ENCODE peak calls at places on chromosomes 16 and 17, in ten cellular contexts. F is AG04449, A is OCI-LY7, Z is HFFc6, G is progenitor cell of endocrine pancreas, N is stomach, W is heart right ventricle, E is cardiac muscle cell, U is BE2C, S is choroid plexus epithelial cell. T is an unnamed sample.

GRCh38 chr17:33929181-33929724 is 325.8 kb upstream of the CCL2 start:
- DNase-seq in F (no peak), A (no peak), Z (no peak), G (no peak), N (no peak), W (no peak), E (no peak), U (no peak), S (no peak), T (no peak)

GRCh38 chr16:54633943-54634362 is 296.7 kb upstream of the IRX5 start:
- DNase-seq in F (no peak), A (peak; percentile 29), Z (no peak), G (no peak), N (peak; percentile 47), W (peak; percentile 27), E (peak; percentile 13), U (peak; percentile 47), S (peak; percentile 16), T (no peak)

GRCh38 chr17:4968166-4968915 is 724 bp upstream of the SPAG7 start:
- DNase-seq in F (no peak), A (no peak), Z (no peak), G (peak; percentile 28), N (no peak), W (no peak), E (peak; percentile 38), U (peak; percentile 43), S (peak; percentile 52), T (no peak)

GRCh38 chr17:58679263-58680037 is 12.4 kb downstream of the TEX14 start:
- DNase-seq in F (no peak), A (no peak), Z (peak; percentile 57), G (no peak), N (no peak), W (peak; percentile 18), E (peak; percentile 90), U (peak; percentile 73), S (peak; percentile 87), T (no peak)

GRCh38 chr16:71499775-71500364 is 10.7 kb upstream of the ZNF19 start:
- DNase-seq in F (no peak), A (peak; percentile 69), Z (peak; percentile 52), G (peak; percentile 24), N (no peak), W (peak; percentile 26), E (peak; percentile 77), U (peak; percentile 44), S (peak; percentile 83), T (peak; percentile 22)

GRCh38 chr16:20849587-20850390 is 43.5 kb downstream of the REXO5 start:
- DNase-seq in F (no peak), A (peak; percentile 56), Z (peak; percentile 61), G (peak; percentile 59), N (peak; percentile 75), W (peak; percentile 68), E (peak; percentile 77), U (peak; percentile 66), S (peak; percentile 82), T (peak; percentile 49)

GRCh38 chr17:17191961-17192381 is 14.2 kb downstream of the PLD6 start:
- DNase-seq in F (no peak), A (no peak), Z (no peak), G (no peak), N (no peak), W (no peak), E (no peak), U (no peak), S (peak; percentile 32), T (no peak)

GRCh38 chr17:36728030-36728991 is 126.9 kb downstream of the MRM1 start:
- DNase-seq in F (no peak), A (no peak), Z (no peak), G (no peak), N (no peak), W (no peak), E (no peak), U (peak; percentile 90), S (no peak), T (no peak)

DNA sequence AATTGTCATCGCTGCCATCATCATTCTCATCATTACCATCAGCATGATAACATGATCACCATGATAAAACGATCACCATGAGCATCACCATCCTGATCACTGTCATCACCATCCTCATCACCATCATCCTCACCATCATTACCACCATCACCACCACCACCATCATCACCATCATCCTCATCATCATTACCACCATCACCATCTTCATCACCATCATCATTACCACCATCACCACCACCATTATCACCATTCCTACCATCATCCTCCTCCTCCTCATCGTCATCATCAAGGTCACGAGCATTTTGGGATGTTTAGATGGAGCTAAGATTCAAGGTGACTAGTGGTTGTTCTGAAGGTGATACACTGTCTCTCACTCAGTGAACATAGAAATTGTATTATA is 221.0 kb downstream of the FOXL1 start:
- DNase-seq in F (no peak), A (no peak), Z (no peak), G (no peak), N (no peak), W (no peak), E (no peak), U (no peak), S (no peak), T (no peak)
- TF ChIP-seq CTCF in F (no peak), A (no peak), Z (no peak), G (no peak), N (no peak), W (no peak), E (no peak), U (no peak), S (no peak), T (no peak)

GRCh38 chr16:14181371-14182050 is 110.4 kb downstream of the MRTFB start:
- DNase-seq in F (peak; percentile 81), A (no peak), Z (peak; percentile 83), G (no peak), N (no peak), W (no peak), E (peak; percentile 83), U (no peak), S (peak; percentile 87), T (no peak)

GRCh38 chr16:14182999-14183398 is 111.9 kb downstream of the MRTFB start:
- DNase-seq in F (no peak), A (no peak), Z (no peak), G (no peak), N (no peak), W (no peak), E (no peak), U (no peak), S (no peak), T (no peak)

GRCh38 chr16:14187517-14188338 is 116.6 kb downstream of the MRTFB start:
- DNase-seq in F (no peak), A (no peak), Z (no peak), G (no peak), N (no peak), W (no peak), E (no peak), U (no peak), S (no peak), T (no peak)

GRCh38 chr16:14186954-14187306 is 115.8 kb downstream of the MRTFB start:
- DNase-seq in F (no peak), A (no peak), Z (no peak), G (no peak), N (no peak), W (no peak), E (no peak), U (no peak), S (peak; percentile 44), T (no peak)

DNA sequence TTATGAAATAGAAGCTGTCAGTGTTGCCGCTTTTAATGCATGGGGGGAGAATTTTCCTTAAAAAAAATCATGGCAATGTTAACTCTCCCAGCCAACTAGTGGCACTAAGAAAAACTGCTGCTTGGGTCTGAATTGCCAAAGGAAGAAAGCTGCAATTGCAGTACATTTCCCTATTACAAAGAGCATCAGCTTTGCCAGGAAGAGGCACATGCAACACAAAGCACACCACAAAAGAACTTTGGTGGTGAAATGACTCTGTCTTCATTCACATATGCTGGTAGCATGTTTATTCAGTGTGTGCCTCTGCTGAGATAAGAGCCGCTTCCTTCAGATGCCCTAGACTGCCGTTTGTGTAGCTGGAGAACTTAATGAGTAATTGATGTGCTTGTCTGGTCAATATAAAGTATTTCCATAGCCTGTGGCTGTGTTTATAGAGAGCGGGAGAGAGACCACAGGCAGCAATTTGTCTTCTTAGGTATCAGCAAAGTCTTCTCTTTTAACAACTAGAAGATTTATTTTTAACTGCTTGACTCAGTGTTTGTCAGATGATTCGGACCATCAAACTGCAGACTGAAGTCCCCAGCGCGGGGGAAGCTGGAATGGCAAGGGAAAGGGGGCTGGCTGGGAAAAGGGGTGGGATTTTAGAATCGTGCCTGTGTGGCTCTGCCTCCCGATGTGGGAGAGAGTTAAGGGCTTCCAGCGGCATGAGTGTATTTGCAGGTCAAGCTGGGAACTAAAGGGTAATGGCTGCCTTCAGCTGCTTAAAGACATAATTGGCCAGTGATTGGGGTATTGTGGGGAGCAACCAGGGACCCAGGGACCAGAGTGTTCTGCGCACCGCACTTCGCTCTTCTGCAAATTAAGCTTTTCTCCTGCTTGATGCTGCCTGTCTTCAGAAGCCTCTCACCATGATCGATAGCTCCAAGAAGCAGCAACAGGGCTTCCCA is 115.2 kb downstream of the MRTFB start:
- DNase-seq in F (no peak), A (peak; percentile 4), Z (peak; percentile 77), G (no peak), N (no peak), W (peak; percentile 56), E (peak; percentile 85), U (peak; percentile 68), S (peak; percentile 80), T (no peak)
- TF ChIP-seq CTCF in F (peak; percentile 47), A (peak; percentile 68), Z (peak; percentile 76), G (peak; percentile 53), N (no peak), W (no peak), E (peak; percentile 64), U (peak; percentile 68), S (peak; percentile 67), T (no peak)

GRCh38 chr16:67176662-67177061 is 6.3 kb downstream of the NOL3 start:
- DNase-seq in F (no peak), A (no peak), Z (no peak), G (no peak), N (no peak), W (no peak), E (no peak), U (no peak), S (no peak), T (no peak)

GRCh38 chr16:67170948-67171649 is 761 bp downstream of the NOL3 start:
- DNase-seq in F (no peak), A (no peak), Z (no peak), G (no peak), N (no peak), W (no peak), E (no peak), U (no peak), S (no peak), T (no peak)

GRCh38 chr16:67174706-67175231 is 4.4 kb downstream of the NOL3 start:
- DNase-seq in F (no peak), A (no peak), Z (no peak), G (no peak), N (no peak), W (no peak), E (no peak), U (no peak), S (no peak), T (no peak)

GRCh38 chr16:67173323-67173722 is 3.0 kb downstream of the NOL3 start:
- DNase-seq in F (no peak), A (no peak), Z (no peak), G (no peak), N (no peak), W (no peak), E (no peak), U (no peak), S (no peak), T (no peak)

GRCh38 chr16:67173808-67174705 is 3.7 kb downstream of the NOL3 start:
- DNase-seq in F (no peak), A (peak; percentile 35), Z (peak; percentile 85), G (peak; percentile 77), N (peak; percentile 94), W (peak; percentile 82), E (peak; percentile 87), U (peak; percentile 95), S (peak; percentile 80), T (peak; percentile 59)
- TF ChIP-seq CTCF in F (peak; percentile 58), A (peak; percentile 10), Z (peak; percentile 58), G (peak; percentile 42), N (no peak), W (no peak), E (peak; percentile 34), U (peak; percentile 25), S (no peak), T (no peak)

GRCh38 chr16:26569793-26570192 is 496.9 kb upstream of the C16orf82 start:
- DNase-seq in F (no peak), A (peak; percentile 46), Z (no peak), G (no peak), N (no peak), W (peak; percentile 5), E (no peak), U (no peak), S (peak; percentile 29), T (no peak)
- TF ChIP-seq CTCF in F (no peak), A (peak; percentile 83), Z (peak; percentile 16), G (peak; percentile 54), N (no peak), W (no peak), E (no peak), U (no peak), S (peak; percentile 55), T (no peak)

T was measured in natural killer cell.